ENCODE peak calls at places on chromosome 9, in four cellular contexts. One of them, this sample, is unnamed.

GRCh38 chr9:77455312-77455927 is 192.7 kb downstream of the GNA14 start:
- DNase-seq in GM12865: peak; percentile 58
- DNase-seq in kidney: no peak
- DNase-seq in tibial artery: no peak
- DNase-seq in this sample: no peak

GRCh38 chr9:79939819-79940218 is 368.1 kb downstream of the TLE4 start:
- DNase-seq in tibial artery: no peak
- DNase-seq in kidney: no peak
- DNase-seq in GM12865: no peak
- DNase-seq in this sample: no peak

GRCh38 chr9:24487250-24487861 is 58.3 kb downstream of the IZUMO3 start:
- DNase-seq in tibial artery: no peak
- DNase-seq in GM12865: no peak
- DNase-seq in kidney: no peak
- DNase-seq in this sample: no peak

GRCh38 chr9:110214090-110214489 is 6.1 kb upstream of the C9orf152 start:
- DNase-seq in kidney: no peak
- DNase-seq in tibial artery: no peak
- DNase-seq in GM12865: no peak
- DNase-seq in this sample: no peak

GRCh38 chr9:78046120-78046519 is 14.5 kb upstream of the GNAQ start:
- DNase-seq in GM12865: no peak
- DNase-seq in tibial artery: no peak
- DNase-seq in kidney: no peak
- DNase-seq in this sample: no peak

GRCh38 chr9:5587024-5587423 is 41.9 kb upstream of the RIC1 start:
- DNase-seq in GM12865: peak; percentile 78
- DNase-seq in kidney: no peak
- DNase-seq in tibial artery: no peak
- DNase-seq in this sample: no peak

GRCh38 chr9:121895836-121896544 is 197.1 kb downstream of the TTLL11 start:
- DNase-seq in kidney: no peak
- DNase-seq in GM12865: no peak
- DNase-seq in tibial artery: no peak
- DNase-seq in this sample: no peak

GRCh38 chr9:75889977-75890540 is 414 bp upstream of the PCSK5 start:
- DNase-seq in GM12865: no peak
- DNase-seq in kidney: no peak
- DNase-seq in tibial artery: peak; percentile 75
- DNase-seq in this sample: no peak

GRCh38 chr9:99092643-99093491 is 12.0 kb upstream of the TGFBR1 start:
- DNase-seq in kidney: no peak
- DNase-seq in tibial artery: no peak
- DNase-seq in GM12865: no peak
- DNase-seq in this sample: no peak

GRCh38 chr9:115411516-115411915 is 293.6 kb upstream of the TNC start:
- DNase-seq in kidney: no peak
- DNase-seq in tibial artery: no peak
- DNase-seq in GM12865: no peak
- DNase-seq in this sample: no peak

GRCh38 chr9:100281069-100281468 is 71.7 kb downstream of the TEX10 start:
- DNase-seq in GM12865: no peak
- DNase-seq in kidney: no peak
- DNase-seq in tibial artery: no peak
- DNase-seq in this sample: no peak

GRCh38 chr9:95506438-95506691 is 10.4 kb downstream of the PTCH1 start:
- DNase-seq in GM12865: peak; percentile 74
- DNase-seq in kidney: no peak
- DNase-seq in tibial artery: no peak
- DNase-seq in this sample: no peak

DNA sequence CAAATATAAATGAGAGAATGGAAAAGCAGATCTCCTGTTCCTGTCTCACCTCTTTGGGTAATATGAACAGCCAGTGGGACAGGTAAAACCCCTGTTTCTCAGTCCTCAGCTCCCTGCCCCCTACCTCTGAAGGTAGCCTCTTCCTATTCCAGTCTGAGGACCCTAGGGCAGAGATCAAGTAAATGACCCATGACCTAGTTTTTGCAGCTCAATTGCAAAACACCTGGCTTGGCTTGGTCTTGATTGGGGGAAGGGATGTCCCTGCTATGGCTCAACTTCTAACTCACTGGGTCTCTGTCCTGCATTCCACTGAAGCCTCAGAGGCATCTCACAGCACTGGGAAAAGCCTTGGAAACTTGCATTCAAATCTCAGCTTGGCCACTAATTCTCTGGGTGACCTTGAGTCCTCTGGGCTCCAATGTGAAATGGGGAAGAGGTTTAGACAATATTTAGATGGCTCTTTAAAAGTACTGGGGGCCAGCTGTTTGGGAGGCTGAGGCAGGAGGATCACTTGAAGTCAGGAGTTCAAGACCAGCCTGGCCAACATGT is 1.6 kb upstream of the GALT start:
- DNase-seq in kidney: no peak
- DNase-seq in tibial artery: no peak
- DNase-seq in GM12865: no peak
- DNase-seq in this sample: no peak
- TF ChIP-seq CTCF in kidney: no peak
- TF ChIP-seq CTCF in tibial artery: no peak
- TF ChIP-seq CTCF in GM12865: no peak
- TF ChIP-seq CTCF in this sample: no peak

GRCh38 chr9:125601986-125602385 is 105.0 kb downstream of the MAPKAP1 start:
- DNase-seq in GM12865: no peak
- DNase-seq in kidney: no peak
- DNase-seq in tibial artery: no peak
- DNase-seq in this sample: no peak
- TF ChIP-seq CTCF in GM12865: no peak
- TF ChIP-seq CTCF in kidney: no peak
- TF ChIP-seq CTCF in tibial artery: no peak
- TF ChIP-seq CTCF in this sample: peak; percentile 37

GRCh38 chr9:83233647-83234046 is 170.7 kb upstream of the RASEF start:
- DNase-seq in GM12865: no peak
- DNase-seq in tibial artery: no peak
- DNase-seq in kidney: no peak
- DNase-seq in this sample: no peak

GRCh38 chr9:83234541-83234940 is 171.6 kb upstream of the RASEF start:
- DNase-seq in tibial artery: no peak
- DNase-seq in kidney: no peak
- DNase-seq in GM12865: no peak
- DNase-seq in this sample: no peak

GRCh38 chr9:83236029-83236696 is 173.2 kb upstream of the RASEF start:
- DNase-seq in GM12865: no peak
- DNase-seq in kidney: no peak
- DNase-seq in tibial artery: no peak
- DNase-seq in this sample: no peak

GRCh38 chr9:83235524-83235923 is 172.6 kb upstream of the RASEF start:
- DNase-seq in GM12865: no peak
- DNase-seq in kidney: no peak
- DNase-seq in tibial artery: no peak
- DNase-seq in this sample: no peak

DNA sequence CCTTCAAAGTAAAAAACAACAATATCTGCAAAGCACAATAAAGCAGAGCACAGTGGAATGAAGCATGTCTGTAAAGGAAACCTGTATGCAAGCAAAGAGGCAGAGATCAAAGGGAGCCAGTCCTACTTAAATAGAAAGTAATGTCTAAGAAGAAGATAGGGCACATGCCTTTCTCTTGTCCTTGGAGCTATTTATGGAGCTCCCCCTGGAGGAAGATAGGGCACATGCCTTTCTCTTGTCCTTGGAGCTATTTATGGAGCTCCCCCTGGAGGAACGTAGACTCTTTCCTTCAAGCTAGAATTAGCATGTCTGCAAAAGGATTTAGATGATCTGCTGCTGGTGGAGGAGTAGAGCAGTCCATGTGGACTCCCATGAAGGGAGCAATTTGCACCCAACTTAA is 168.1 kb upstream of the RASEF start:
- DNase-seq in kidney: no peak
- DNase-seq in tibial artery: no peak
- DNase-seq in GM12865: peak; percentile 61
- DNase-seq in this sample: no peak
- TF ChIP-seq CTCF in kidney: no peak
- TF ChIP-seq CTCF in tibial artery: no peak
- TF ChIP-seq CTCF in GM12865: peak; percentile 46
- TF ChIP-seq CTCF in this sample: peak; percentile 68

GRCh38 chr9:93022066-93022465 is 36.4 kb upstream of the SUSD3 start:
- DNase-seq in GM12865: no peak
- DNase-seq in tibial artery: no peak
- DNase-seq in kidney: no peak
- DNase-seq in this sample: peak; percentile 56
- TF ChIP-seq CTCF in GM12865: no peak
- TF ChIP-seq CTCF in tibial artery: no peak
- TF ChIP-seq CTCF in kidney: no peak
- TF ChIP-seq CTCF in this sample: no peak

GRCh38 chr9:107142896-107143603 is 140.0 kb upstream of the RAD23B start:
- DNase-seq in tibial artery: no peak
- DNase-seq in kidney: no peak
- DNase-seq in GM12865: no peak
- DNase-seq in this sample: no peak

GRCh38 chr9:107142430-107142829 is 140.6 kb upstream of the RAD23B start:
- DNase-seq in GM12865: no peak
- DNase-seq in kidney: no peak
- DNase-seq in tibial artery: no peak
- DNase-seq in this sample: no peak

GRCh38 chr9:107138261-107138992 is 144.7 kb upstream of the RAD23B start:
- DNase-seq in tibial artery: no peak
- DNase-seq in GM12865: no peak
- DNase-seq in kidney: no peak
- DNase-seq in this sample: no peak

GRCh38 chr9:107144475-107144874 is 138.6 kb upstream of the RAD23B start:
- DNase-seq in kidney: no peak
- DNase-seq in GM12865: no peak
- DNase-seq in tibial artery: no peak
- DNase-seq in this sample: no peak

GRCh38 chr9:107141967-107142366 is 141.1 kb upstream of the RAD23B start:
- DNase-seq in GM12865: peak; percentile 28
- DNase-seq in kidney: no peak
- DNase-seq in tibial artery: no peak
- DNase-seq in this sample: no peak
- TF ChIP-seq CTCF in GM12865: peak; percentile 24
- TF ChIP-seq CTCF in kidney: no peak
- TF ChIP-seq CTCF in tibial artery: no peak
- TF ChIP-seq CTCF in this sample: peak; percentile 75

GRCh38 chr9:74645007-74645639 is 148.0 kb downstream of the RORB start:
- DNase-seq in kidney: no peak
- DNase-seq in GM12865: peak; percentile 23
- DNase-seq in tibial artery: no peak
- DNase-seq in this sample: no peak
- TF ChIP-seq CTCF in kidney: peak; percentile 45
- TF ChIP-seq CTCF in GM12865: peak; percentile 52
- TF ChIP-seq CTCF in tibial artery: peak; percentile 6
- TF ChIP-seq CTCF in this sample: peak; percentile 80

GRCh38 chr9:71626395-71626794 is 141.9 kb downstream of the CEMIP2 start:
- DNase-seq in GM12865: no peak
- DNase-seq in tibial artery: no peak
- DNase-seq in kidney: no peak
- DNase-seq in this sample: no peak

GRCh38 chr9:71627537-71627936 is 140.8 kb downstream of the CEMIP2 start:
- DNase-seq in kidney: no peak
- DNase-seq in GM12865: no peak
- DNase-seq in tibial artery: no peak
- DNase-seq in this sample: no peak

GRCh38 chr9:71628247-71628646 is 140.1 kb downstream of the CEMIP2 start:
- DNase-seq in kidney: no peak
- DNase-seq in tibial artery: no peak
- DNase-seq in GM12865: no peak
- DNase-seq in this sample: no peak

GRCh38 chr9:71620806-71621205 is 147.5 kb downstream of the CEMIP2 start:
- DNase-seq in tibial artery: no peak
- DNase-seq in GM12865: no peak
- DNase-seq in kidney: no peak
- DNase-seq in this sample: no peak

DNA sequence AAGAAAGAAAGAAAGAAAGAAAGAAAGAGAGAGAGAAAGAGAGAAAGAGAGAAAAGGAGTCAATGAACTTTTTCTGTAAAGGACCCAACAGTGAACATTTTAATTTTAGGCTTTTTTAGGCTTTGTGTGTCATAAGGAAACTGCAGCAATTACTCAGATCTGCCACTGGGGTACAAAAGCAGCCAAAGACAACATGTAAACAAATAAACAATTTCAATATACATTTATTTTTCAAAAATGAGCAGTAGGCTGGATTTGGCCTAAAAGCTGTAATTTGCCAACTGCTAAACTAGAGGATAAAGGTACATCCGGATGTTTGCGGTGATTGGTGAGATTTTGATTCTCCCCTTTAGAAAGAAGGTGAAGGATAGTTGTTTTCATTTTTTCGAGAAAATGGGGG is 143.6 kb downstream of the CEMIP2 start:
- DNase-seq in kidney: no peak
- DNase-seq in tibial artery: no peak
- DNase-seq in GM12865: no peak
- DNase-seq in this sample: no peak
- TF ChIP-seq CTCF in kidney: no peak
- TF ChIP-seq CTCF in tibial artery: no peak
- TF ChIP-seq CTCF in GM12865: no peak
- TF ChIP-seq CTCF in this sample: peak; percentile 37

GRCh38 chr9:134663753-134664415 is 22.3 kb downstream of the COL5A1 start:
- DNase-seq in tibial artery: no peak
- DNase-seq in GM12865: no peak
- DNase-seq in kidney: peak; percentile 47
- DNase-seq in this sample: peak; percentile 60
- TF ChIP-seq CTCF in tibial artery: no peak
- TF ChIP-seq CTCF in GM12865: no peak
- TF ChIP-seq CTCF in kidney: no peak
- TF ChIP-seq CTCF in this sample: peak; percentile 72

GRCh38 chr9:133250741-133251170 is 24.2 kb downstream of the ABO start:
- DNase-seq in tibial artery: no peak
- DNase-seq in kidney: no peak
- DNase-seq in GM12865: no peak
- DNase-seq in this sample: no peak
- TF ChIP-seq CTCF in tibial artery: no peak
- TF ChIP-seq CTCF in kidney: no peak
- TF ChIP-seq CTCF in GM12865: no peak
- TF ChIP-seq CTCF in this sample: no peak

GRCh38 chr9:136013524-136014034 is 52.4 kb upstream of the UBAC1 start:
- DNase-seq in kidney: peak; percentile 41
- DNase-seq in GM12865: no peak
- DNase-seq in tibial artery: no peak
- DNase-seq in this sample: peak; percentile 68
- TF ChIP-seq CTCF in kidney: no peak
- TF ChIP-seq CTCF in GM12865: no peak
- TF ChIP-seq CTCF in tibial artery: no peak
- TF ChIP-seq CTCF in this sample: no peak